ENCODE peak calls at places on chromosomes 7 and 10, in seven cellular contexts. Y, D, M, B, K, Q and O are unnamed samples.
A peak's percentile ranks its signal among the peaks of the same experiment; 100 is the strongest.

GRCh38 chr10:113221756-113222168 is 271.7 kb downstream of the TCF7L2 start:
- DNase-seq in K (no peak), Q (no peak), M (no peak), D (no peak), B (peak; percentile 72), Y (no peak), O (no peak)

GRCh38 chr7:51129527-51130472 is 186.8 kb downstream of the COBL start:
- DNase-seq in K (no peak), Q (no peak), Y (peak; percentile 1), B (no peak), M (no peak), D (peak; percentile 49), O (no peak)

GRCh38 chr7:141201145-141201885 is 127.5 kb downstream of the TMEM178B start:
- DNase-seq in B (no peak), Q (no peak), D (no peak), Y (no peak), M (no peak), K (no peak), O (no peak)

GRCh38 chr10:29608476-29609301 is 26.1 kb downstream of the SVIL start:
- DNase-seq in B (no peak), Y (no peak), Q (no peak), D (no peak), M (no peak), K (no peak), O (no peak)

GRCh38 chr7:38429057-38429456 is 155.6 kb upstream of the TARP start:
- DNase-seq in M (no peak), K (no peak), Q (no peak), Y (no peak), B (no peak), D (no peak), O (no peak)

GRCh38 chr10:133044502-133044901 is 43.2 kb upstream of the ADGRA1 start:
- DNase-seq in M (no peak), K (no peak), Q (no peak), D (no peak), B (no peak), Y (no peak), O (no peak)

GRCh38 chr10:46033602-46034011 is 3.2 kb upstream of the NCOA4 start:
- DNase-seq in Y (peak; percentile 13), K (no peak), M (no peak), Q (peak; percentile 46), B (peak; percentile 41), D (no peak), O (no peak)

GRCh38 chr7:36287371-36288241 is 102.1 kb upstream of the ANLN start:
- DNase-seq in D (no peak), K (peak; percentile 22), Q (no peak), B (peak; percentile 98), Y (no peak), M (no peak), O (peak; percentile 69)

GRCh38 chr7:101594790-101595189 is 34.3 kb downstream of the MYL10 start:
- DNase-seq in M (no peak), Q (no peak), B (no peak), D (no peak), K (no peak), Y (no peak), O (no peak)

GRCh38 chr7:114370177-114370576 is 44.4 kb upstream of the FOXP2 start:
- DNase-seq in M (no peak), Q (no peak), D (no peak), B (no peak), K (no peak), Y (no peak), O (no peak)

GRCh38 chr7:48244902-48245301 is 73.6 kb downstream of the ABCA13 start:
- DNase-seq in M (peak; percentile 29), Q (no peak), Y (peak; percentile 14), K (no peak), D (no peak), B (no peak), O (peak; percentile 78)

GRCh38 chr7:148182264-148182663 is 408.3 kb upstream of the C7orf33 start:
- DNase-seq in Q (no peak), K (no peak), Y (peak; percentile 16), D (no peak), M (no peak), B (no peak), O (no peak)

GRCh38 chr7:37107047-37107446 is 341.6 kb downstream of the ELMO1 start:
- DNase-seq in K (no peak), D (no peak), B (no peak), M (no peak), Y (no peak), Q (no peak), O (no peak)

GRCh38 chr7:86320886-86321285 is 322.8 kb upstream of the GRM3 start:
- DNase-seq in Q (no peak), D (no peak), K (no peak), M (no peak), B (no peak), Y (no peak), O (peak; percentile 41)

GRCh38 chr10:85612378-85612775 is 754.2 kb downstream of the GRID1 start:
- DNase-seq in K (peak; percentile 52), B (peak; percentile 23), Y (peak; percentile 12), D (no peak), Q (no peak), M (no peak), O (no peak)

GRCh38 chr10:120897343-120897742 is 46.2 kb downstream of the WDR11 start:
- DNase-seq in D (no peak), M (no peak), Y (peak; percentile 26), Q (no peak), K (no peak), B (peak; percentile 6), O (no peak)